ENCODE peak calls at places on chromosome 2, in four cellular contexts. T, A, G and I are unnamed samples.
A peak's percentile ranks its signal among the peaks of the same experiment; 100 is the strongest.

GRCh38 chr2:166373951-166374350 is 1.8 kb downstream of the SCN9A start:
- DNase-seq in G (no peak), T (no peak), A (peak; percentile 79), I (peak; percentile 62)

GRCh38 chr2:134623796-134624195 is 95.0 kb downstream of the TMEM163 start:
- DNase-seq in A (no peak), T (no peak), G (no peak), I (no peak)

GRCh38 chr2:178513876-178514275 is 33.6 kb downstream of the PLEKHA3 start:
- DNase-seq in G (no peak), T (no peak), A (no peak), I (no peak)

GRCh38 chr2:201904529-201905420 is 98.4 kb downstream of the CDK15 start:
- DNase-seq in A (no peak), G (no peak), T (no peak), I (no peak)

GRCh38 chr2:102181919-102182635 is 4.7 kb upstream of the IL1RL2 start:
- DNase-seq in A (no peak), T (no peak), G (no peak), I (no peak)

GRCh38 chr2:193584522-193584938 is 1389.8 kb upstream of the TMEFF2 start:
- DNase-seq in T (no peak), G (no peak), A (peak; percentile 79), I (peak; percentile 57)

GRCh38 chr2:231664727-231665126 is 43.6 kb upstream of the PTMA start:
- DNase-seq in T (no peak), A (no peak), G (no peak), I (no peak)

GRCh38 chr2:238420878-238421694 is 5.6 kb upstream of the ASB1 start:
- DNase-seq in G (no peak), A (no peak), T (no peak), I (no peak)

GRCh38 chr2:101310591-101311389 is 2.3 kb upstream of the RNF149 start:
- DNase-seq in A (no peak), T (no peak), G (no peak), I (no peak)

GRCh38 chr2:182866461-182867369 is at the start of gene FRZB:
- DNase-seq in A (peak; percentile 69), T (no peak), G (peak; percentile 71), I (peak; percentile 13)

GRCh38 chr2:117785740-117786139 is 28.8 kb upstream of the DDX18 start:
- DNase-seq in A (peak; percentile 67), T (peak; percentile 49), G (no peak), I (no peak)

GRCh38 chr2:44770221-44771187 is 171.0 kb upstream of the SIX3 start:
- DNase-seq in T (no peak), A (no peak), G (no peak), I (no peak)

GRCh38 chr2:68762665-68763064 is 28.1 kb downstream of the ARHGAP25 start:
- DNase-seq in A (no peak), G (no peak), T (no peak), I (no peak)

GRCh38 chr2:25323042-25323514 is 18.6 kb downstream of the DNMT3A start:
- DNase-seq in T (no peak), A (no peak), G (no peak), I (no peak)

GRCh38 chr2:127072970-127073369 is 34.0 kb downstream of the BIN1 start:
- DNase-seq in G (no peak), A (no peak), T (no peak), I (no peak)

GRCh38 chr2:155866477-155866876 is 466.0 kb downstream of the NR4A2 start:
- DNase-seq in T (no peak), A (no peak), G (no peak), I (no peak)

GRCh38 chr2:222733846-222734689 is 62.6 kb downstream of the MOGAT1 start:
- DNase-seq in G (no peak), A (no peak), T (no peak), I (no peak)

GRCh38 chr2:226327830-226328229 is 471.8 kb downstream of the IRS1 start:
- DNase-seq in T (peak; percentile 80), G (no peak), A (no peak), I (peak; percentile 77)

GRCh38 chr2:54975598-54976507 is 74.4 kb downstream of the RTN4 start:
- DNase-seq in G (no peak), A (no peak), T (no peak), I (no peak)

GRCh38 chr2:100976634-100977391 is 25.3 kb upstream of the RPL31 start:
- DNase-seq in A (peak; percentile 56), G (no peak), T (no peak), I (no peak)

GRCh38 chr2:101251844-101252407 is 760 bp upstream of the CNOT11 start:
- DNase-seq in T (peak; percentile 79), A (peak; percentile 7), G (no peak), I (peak; percentile 61)

GRCh38 chr2:160365691-160366367 is 127.8 kb downstream of the RBMS1 start:
- DNase-seq in G (peak; percentile 82), A (no peak), T (no peak), I (no peak)

GRCh38 chr2:40357667-40358066 is 94.2 kb downstream of the SLC8A1 start:
- DNase-seq in T (no peak), A (no peak), G (no peak), I (no peak)

GRCh38 chr2:204049635-204050034 is 113.1 kb downstream of the ICOS start:
- DNase-seq in G (no peak), T (no peak), A (no peak), I (no peak)

GRCh38 chr2:174259981-174260380 is 11.6 kb upstream of the OLA1 start:
- DNase-seq in T (no peak), G (no peak), A (peak; percentile 85), I (peak; percentile 49)

DNA sequence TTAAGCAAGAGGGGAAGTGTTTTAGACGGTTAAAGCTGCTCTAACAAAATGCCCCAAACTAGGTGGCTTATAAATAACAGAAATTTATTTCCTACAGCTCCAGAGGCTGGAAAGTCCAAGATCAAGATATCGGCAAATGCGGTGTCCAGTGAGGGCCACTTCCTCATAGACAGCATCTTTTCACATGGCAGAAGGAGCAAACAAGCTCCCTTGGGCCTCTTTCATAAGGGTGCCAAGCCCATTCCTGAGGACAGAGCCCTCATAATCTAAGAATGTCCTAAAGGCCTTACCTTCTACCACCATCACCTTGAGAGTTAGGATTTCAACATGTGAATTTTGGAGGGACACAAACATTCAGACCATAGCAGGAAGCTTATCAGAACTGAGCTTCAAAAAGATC is 57.3 kb upstream of the PPP1CB start:
- DNase-seq in T (no peak), A (no peak), G (no peak), I (no peak)
- H3K27me3 ChIP-seq in T (no peaks in the 10 kb centered on the region), A (no peaks in the 10 kb centered on the region), G (no peaks in the 10 kb centered on the region), I (no peaks in the 10 kb centered on the region)

DNA sequence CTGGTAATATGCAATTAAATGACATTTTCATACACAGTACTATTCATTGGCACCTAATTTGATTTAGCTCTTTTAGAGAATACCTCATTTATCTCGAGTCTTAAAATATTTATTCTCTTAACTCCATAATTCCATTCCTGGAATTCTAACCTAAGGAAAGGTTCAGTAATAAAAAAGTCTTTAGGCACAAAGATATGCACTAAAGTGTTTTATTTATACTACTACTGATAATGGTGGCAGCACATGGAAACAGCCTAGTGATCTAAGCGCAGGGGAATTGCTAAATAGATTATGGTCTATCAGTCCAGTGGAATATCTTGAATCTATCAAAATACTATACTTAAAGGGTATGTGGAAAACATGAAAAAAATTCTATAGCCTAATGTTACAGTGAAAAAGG is 142.5 kb upstream of the LTBP1 start:
- DNase-seq in G (no peak), A (no peak), T (no peak), I (no peak)
- H3K27ac ChIP-seq in G (no peak overlapping the region), A (no peak overlapping the region), T (no peak overlapping the region), I (no peak overlapping the region)

GRCh38 chr2:96574364-96574763 is 37.8 kb downstream of the ARID5A start:
- DNase-seq in G (no peak), A (no peak), T (no peak), I (no peak)
- TF ChIP-seq CTCF in G (no peak), A (peak; percentile 16), T (no peak), I (peak; percentile 21)

GRCh38 chr2:60629801-60630385 is 76.4 kb upstream of the BCL11A start:
- DNase-seq in A (no peak), G (no peak), T (no peak), I (peak; percentile 43)
- H3K27me3 ChIP-seq in A (peaks cover 92% of the 10 kb centered on the region), G (peaks cover 20% of the 10 kb centered on the region), T (peaks cover 72% of the 10 kb centered on the region), I (peaks cover 18% of the 10 kb centered on the region)

GRCh38 chr2:240780023-240780831 is 39.8 kb downstream of the KIF1A start:
- DNase-seq in G (no peak), A (peak; percentile 15), T (no peak), I (no peak)
- H3K27ac ChIP-seq in G (no peak overlapping the region), A (no peak overlapping the region), T (no peak overlapping the region), I (no peak overlapping the region)

GRCh38 chr2:27086722-27087446 is at the start of gene KHK:
- DNase-seq in A (peak; percentile 73), G (no peak), T (peak; percentile 36), I (peak; percentile 9)

GRCh38 chr2:27084297-27085061 is 2.1 kb upstream of the KHK start:
- DNase-seq in T (no peak), A (no peak), G (no peak), I (no peak)

GRCh38 chr2:27085062-27085669 is 1.4 kb upstream of the KHK start:
- DNase-seq in A (no peak), T (no peak), G (no peak), I (no peak)

GRCh38 chr2:27086090-27086721 is 366 bp upstream of the KHK start:
- DNase-seq in A (peak; percentile 96), G (peak; percentile 96), T (peak; percentile 79), I (peak; percentile 73)

DNA sequence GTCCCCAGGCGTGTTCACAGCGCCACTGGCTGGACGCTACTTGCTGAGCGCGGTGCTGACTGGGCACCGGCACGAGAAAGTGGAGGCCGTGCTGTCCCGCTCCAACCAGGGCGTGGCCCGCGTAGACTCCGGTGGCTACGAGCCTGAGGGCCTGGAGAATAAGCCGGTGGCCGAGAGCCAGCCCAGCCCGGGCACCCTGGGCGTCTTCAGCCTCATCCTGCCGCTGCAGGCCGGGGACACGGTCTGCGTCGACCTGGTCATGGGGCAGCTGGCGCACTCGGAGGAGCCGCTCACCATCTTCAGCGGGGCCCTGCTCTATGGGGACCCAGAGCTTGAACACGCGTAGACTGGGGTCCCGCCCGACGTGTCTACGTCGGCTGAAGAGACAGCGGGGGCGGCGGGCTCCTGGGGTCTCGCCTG is 892 bp upstream of the KHK start:
- DNase-seq in G (peak; percentile 81), T (peak; percentile 39), A (no peak), I (peak; percentile 47)
- TF ChIP-seq CTCF in G (peak; percentile 49), T (no peak), A (no peak), I (peak; percentile 55)

GRCh38 chr2:95761556-95761955 is 169.8 kb downstream of the TRIM43 start:
- DNase-seq in A (no peak), T (no peak), G (no peak), I (no peak)

GRCh38 chr2:95760839-95761525 is 169.2 kb downstream of the TRIM43 start:
- DNase-seq in T (peak; percentile 52), A (peak; percentile 47), G (no peak), I (peak; percentile 70)

GRCh38 chr2:95757988-95758387 is 166.2 kb downstream of the TRIM43 start:
- DNase-seq in G (no peak), T (peak; percentile 24), A (no peak), I (no peak)

GRCh38 chr2:95759481-95760246 is 167.9 kb downstream of the TRIM43 start:
- DNase-seq in A (no peak), T (peak; percentile 18), G (no peak), I (no peak)
- H3K27me3 ChIP-seq in A (no peaks in the 10 kb centered on the region), T (peaks cover 10% of the 10 kb centered on the region), G (no peaks in the 10 kb centered on the region), I (no peaks in the 10 kb centered on the region)